ENCODE peak calls at places on chromosomes 2 and 18, in six cellular contexts. One of them, this sample, is unnamed.

GRCh38 chr2:172671506-172671905 is 64.1 kb upstream of the RAPGEF4 start:
- DNase-seq in fibroblast of lung: no peak
- DNase-seq in B cell: no peak
- DNase-seq in foreskin keratinocyte: no peak
- DNase-seq in GM23338: no peak
- DNase-seq in HFFc6: no peak
- DNase-seq in this sample: no peak

GRCh38 chr2:18047114-18047695 is 168.7 kb downstream of the KCNS3 start:
- DNase-seq in foreskin keratinocyte: no peak
- DNase-seq in GM23338: no peak
- DNase-seq in HFFc6: no peak
- DNase-seq in fibroblast of lung: peak
- DNase-seq in B cell: no peak
- DNase-seq in this sample: no peak

GRCh38 chr2:73035899-73036778 is 35.4 kb downstream of the SFXN5 start:
- DNase-seq in B cell: no peak
- DNase-seq in HFFc6: no peak
- DNase-seq in foreskin keratinocyte: no peak
- DNase-seq in GM23338: peak
- DNase-seq in fibroblast of lung: no peak
- DNase-seq in this sample: no peak

GRCh38 chr18:23266717-23267446 is 131.6 kb downstream of the CABLES1 start:
- DNase-seq in fibroblast of lung: no peak
- DNase-seq in foreskin keratinocyte: no peak
- DNase-seq in B cell: peak
- DNase-seq in GM23338: no peak
- DNase-seq in HFFc6: no peak
- DNase-seq in this sample: peak

GRCh38 chr2:208040199-208041171 is 15.2 kb upstream of the PLEKHM3 start:
- DNase-seq in fibroblast of lung: peak
- DNase-seq in HFFc6: peak
- DNase-seq in GM23338: peak
- DNase-seq in foreskin keratinocyte: no peak
- DNase-seq in B cell: peak
- DNase-seq in this sample: peak

GRCh38 chr2:175111200-175111657 is 56.8 kb downstream of the ATF2 start:
- DNase-seq in foreskin keratinocyte: peak
- DNase-seq in B cell: peak
- DNase-seq in HFFc6: peak
- DNase-seq in GM23338: peak
- DNase-seq in fibroblast of lung: peak
- DNase-seq in this sample: peak

GRCh38 chr2:165857881-165858280 is 63.8 kb upstream of the GALNT3 start:
- DNase-seq in fibroblast of lung: peak
- DNase-seq in HFFc6: no peak
- DNase-seq in B cell: no peak
- DNase-seq in foreskin keratinocyte: no peak
- DNase-seq in GM23338: no peak
- DNase-seq in this sample: no peak

GRCh38 chr2:206452750-206453149 is 9.4 kb downstream of the ADAM23 start:
- DNase-seq in B cell: no peak
- DNase-seq in fibroblast of lung: no peak
- DNase-seq in GM23338: no peak
- DNase-seq in foreskin keratinocyte: no peak
- DNase-seq in HFFc6: no peak
- DNase-seq in this sample: no peak

GRCh38 chr18:12929477-12930083 is 18.2 kb upstream of the SEH1L start:
- DNase-seq in foreskin keratinocyte: no peak
- DNase-seq in fibroblast of lung: no peak
- DNase-seq in B cell: no peak
- DNase-seq in HFFc6: no peak
- DNase-seq in GM23338: no peak
- DNase-seq in this sample: no peak

GRCh38 chr18:22466608-22467390 is 49.1 kb upstream of the CTAGE1 start:
- DNase-seq in GM23338: no peak
- DNase-seq in B cell: no peak
- DNase-seq in HFFc6: peak
- DNase-seq in fibroblast of lung: peak
- DNase-seq in foreskin keratinocyte: peak
- DNase-seq in this sample: no peak

GRCh38 chr2:209431701-209432100 is 7.9 kb downstream of the MAP2 start:
- DNase-seq in fibroblast of lung: peak
- DNase-seq in GM23338: no peak
- DNase-seq in foreskin keratinocyte: peak
- DNase-seq in B cell: no peak
- DNase-seq in HFFc6: peak
- DNase-seq in this sample: no peak

GRCh38 chr2:239926587-239927234 is 98.4 kb downstream of the NDUFA10 start:
- DNase-seq in B cell: no peak
- DNase-seq in HFFc6: no peak
- DNase-seq in fibroblast of lung: no peak
- DNase-seq in GM23338: no peak
- DNase-seq in foreskin keratinocyte: no peak
- DNase-seq in this sample: no peak

GRCh38 chr18:59057969-59058368 is 81.7 kb upstream of the SEC11C start:
- DNase-seq in GM23338: no peak
- DNase-seq in HFFc6: peak
- DNase-seq in foreskin keratinocyte: no peak
- DNase-seq in fibroblast of lung: peak
- DNase-seq in B cell: no peak
- DNase-seq in this sample: no peak

GRCh38 chr2:217456016-217456415 is 546.8 kb downstream of the TNS1 start:
- DNase-seq in HFFc6: no peak
- DNase-seq in foreskin keratinocyte: no peak
- DNase-seq in fibroblast of lung: no peak
- DNase-seq in B cell: no peak
- DNase-seq in GM23338: no peak
- DNase-seq in this sample: no peak

GRCh38 chr18:13614701-13615288 is 111.6 kb downstream of the FAM210A start:
- DNase-seq in foreskin keratinocyte: no peak
- DNase-seq in GM23338: no peak
- DNase-seq in B cell: peak
- DNase-seq in HFFc6: no peak
- DNase-seq in fibroblast of lung: no peak
- DNase-seq in this sample: peak

GRCh38 chr2:15223887-15224286 is 337.2 kb downstream of the NBAS start:
- DNase-seq in foreskin keratinocyte: peak
- DNase-seq in fibroblast of lung: peak
- DNase-seq in B cell: no peak
- DNase-seq in GM23338: no peak
- DNase-seq in HFFc6: peak
- DNase-seq in this sample: no peak

GRCh38 chr2:96093528-96093927 is 22.8 kb downstream of the ADRA2B start:
- DNase-seq in B cell: no peak
- DNase-seq in foreskin keratinocyte: no peak
- DNase-seq in HFFc6: no peak
- DNase-seq in fibroblast of lung: no peak
- DNase-seq in GM23338: no peak
- DNase-seq in this sample: no peak

GRCh38 chr2:238846503-238847431 is 1.1 kb upstream of the TWIST2 start:
- DNase-seq in HFFc6: no peak
- DNase-seq in foreskin keratinocyte: no peak
- DNase-seq in GM23338: peak
- DNase-seq in fibroblast of lung: peak
- DNase-seq in B cell: no peak
- DNase-seq in this sample: no peak

GRCh38 chr2:68734688-68735525 is at the start of gene ARHGAP25:
- DNase-seq in foreskin keratinocyte: no peak
- DNase-seq in B cell: peak
- DNase-seq in fibroblast of lung: no peak
- DNase-seq in HFFc6: no peak
- DNase-seq in GM23338: no peak
- DNase-seq in this sample: peak

GRCh38 chr18:25787281-25787680 is 303.1 kb downstream of the SS18 start:
- DNase-seq in HFFc6: no peak
- DNase-seq in B cell: no peak
- DNase-seq in foreskin keratinocyte: no peak
- DNase-seq in GM23338: no peak
- DNase-seq in fibroblast of lung: no peak
- DNase-seq in this sample: no peak

GRCh38 chr2:11790228-11790627 is 43.8 kb downstream of the LPIN1 start:
- DNase-seq in foreskin keratinocyte: no peak
- DNase-seq in B cell: no peak
- DNase-seq in GM23338: no peak
- DNase-seq in fibroblast of lung: no peak
- DNase-seq in HFFc6: no peak
- DNase-seq in this sample: no peak

GRCh38 chr2:127153691-127154158 is 46.8 kb upstream of the BIN1 start:
- DNase-seq in GM23338: no peak
- DNase-seq in fibroblast of lung: peak
- DNase-seq in B cell: no peak
- DNase-seq in foreskin keratinocyte: no peak
- DNase-seq in HFFc6: peak
- DNase-seq in this sample: no peak
- TF ChIP-seq CTCF in GM23338: no peak
- TF ChIP-seq CTCF in fibroblast of lung: no peak
- TF ChIP-seq CTCF in B cell: no peak
- TF ChIP-seq CTCF in foreskin keratinocyte: no peak
- TF ChIP-seq CTCF in HFFc6: no peak
- TF ChIP-seq CTCF in this sample: no peak

GRCh38 chr2:192354512-192355244 is 159.9 kb upstream of the TMEFF2 start:
- DNase-seq in fibroblast of lung: no peak
- DNase-seq in GM23338: no peak
- DNase-seq in foreskin keratinocyte: no peak
- DNase-seq in B cell: no peak
- DNase-seq in HFFc6: no peak
- DNase-seq in this sample: no peak

DNA sequence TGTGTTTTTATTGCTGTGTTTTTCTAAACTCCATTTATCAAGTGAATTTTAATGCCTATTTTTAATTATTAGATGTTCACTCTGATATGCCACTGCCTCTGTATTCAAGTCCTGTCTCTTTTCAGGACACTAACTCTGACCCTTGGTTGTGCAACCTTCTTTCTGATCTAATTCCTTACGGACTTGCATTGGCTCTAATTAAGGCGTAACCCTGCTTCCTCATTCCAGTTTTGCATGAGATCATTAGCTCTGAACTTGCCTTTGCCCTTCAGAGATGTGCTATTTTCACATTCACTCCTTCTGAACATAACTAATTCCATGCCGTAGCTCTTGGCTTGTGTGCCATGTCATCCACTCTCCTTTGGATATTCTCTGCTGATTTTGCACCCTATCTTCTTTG is 162.5 kb upstream of the TMEFF2 start:
- DNase-seq in GM23338: no peak
- DNase-seq in B cell: no peak
- DNase-seq in HFFc6: no peak
- DNase-seq in foreskin keratinocyte: no peak
- DNase-seq in fibroblast of lung: no peak
- DNase-seq in this sample: no peak
- TF ChIP-seq CTCF in GM23338: no peak
- TF ChIP-seq CTCF in B cell: no peak
- TF ChIP-seq CTCF in HFFc6: no peak
- TF ChIP-seq CTCF in foreskin keratinocyte: no peak
- TF ChIP-seq CTCF in fibroblast of lung: no peak
- TF ChIP-seq CTCF in this sample: no peak

DNA sequence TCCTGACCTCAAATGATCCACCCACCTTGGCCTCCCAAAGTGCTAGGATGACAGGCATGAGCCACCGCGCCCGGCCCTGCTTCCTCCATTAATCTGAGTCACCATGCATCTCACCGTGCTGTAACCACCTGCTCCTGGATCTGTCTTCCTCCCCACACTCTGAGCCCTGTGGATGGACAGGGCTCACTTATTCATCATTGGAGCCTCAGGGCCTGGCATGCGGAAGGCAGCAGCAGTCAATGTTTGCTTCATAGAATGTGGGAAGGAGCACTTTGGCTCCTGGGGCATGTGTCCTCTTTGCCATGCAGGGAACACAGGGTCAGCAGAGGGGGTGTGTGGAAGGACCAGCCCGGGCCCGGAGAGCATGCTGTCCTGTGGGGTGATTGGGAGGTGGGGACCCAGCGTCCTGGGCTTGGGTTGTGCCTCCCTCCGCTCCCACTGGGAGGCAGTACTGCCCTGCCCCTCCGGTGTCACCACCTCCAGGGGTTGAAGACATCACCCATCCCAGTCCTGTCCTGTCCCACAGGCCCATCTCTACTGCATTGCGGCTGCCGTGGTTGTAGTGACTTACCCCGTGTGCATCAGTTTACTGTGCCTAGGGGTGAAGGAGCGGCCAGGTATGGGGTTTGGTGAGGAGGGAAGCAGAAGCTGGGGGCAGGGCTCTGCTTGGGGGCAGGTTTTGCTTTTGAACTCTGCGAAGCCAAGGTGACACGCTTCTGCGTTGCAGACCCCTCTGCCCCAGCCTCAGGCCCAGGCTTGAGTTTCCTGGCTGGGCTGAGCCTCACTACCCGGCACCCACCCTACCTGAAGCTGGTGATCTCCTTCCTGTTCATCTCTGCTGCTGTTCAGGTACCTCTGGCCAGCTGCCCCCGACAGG is 11.5 kb downstream of the MFSD2B start:
- DNase-seq in B cell: no peak
- DNase-seq in fibroblast of lung: no peak
- DNase-seq in GM23338: peak
- DNase-seq in foreskin keratinocyte: peak
- DNase-seq in HFFc6: no peak
- DNase-seq in this sample: no peak
- TF ChIP-seq CTCF in B cell: no peak
- TF ChIP-seq CTCF in fibroblast of lung: peak
- TF ChIP-seq CTCF in GM23338: peak
- TF ChIP-seq CTCF in foreskin keratinocyte: peak
- TF ChIP-seq CTCF in HFFc6: peak
- TF ChIP-seq CTCF in this sample: no peak

GRCh38 chr18:76131738-76132137 is 363.3 kb downstream of the ZNF516 start:
- DNase-seq in GM23338: no peak
- DNase-seq in B cell: no peak
- DNase-seq in foreskin keratinocyte: peak
- DNase-seq in HFFc6: no peak
- DNase-seq in fibroblast of lung: no peak
- DNase-seq in this sample: no peak
- TF ChIP-seq CTCF in GM23338: no peak
- TF ChIP-seq CTCF in B cell: no peak
- TF ChIP-seq CTCF in foreskin keratinocyte: no peak
- TF ChIP-seq CTCF in HFFc6: no peak
- TF ChIP-seq CTCF in fibroblast of lung: no peak
- TF ChIP-seq CTCF in this sample: no peak

GRCh38 chr2:152555048-152555447 is 162.2 kb downstream of the PRPF40A start:
- DNase-seq in foreskin keratinocyte: no peak
- DNase-seq in B cell: no peak
- DNase-seq in fibroblast of lung: peak
- DNase-seq in GM23338: peak
- DNase-seq in HFFc6: no peak
- DNase-seq in this sample: no peak
- TF ChIP-seq CTCF in foreskin keratinocyte: peak
- TF ChIP-seq CTCF in B cell: no peak
- TF ChIP-seq CTCF in fibroblast of lung: peak
- TF ChIP-seq CTCF in GM23338: peak
- TF ChIP-seq CTCF in HFFc6: peak
- TF ChIP-seq CTCF in this sample: no peak

DNA sequence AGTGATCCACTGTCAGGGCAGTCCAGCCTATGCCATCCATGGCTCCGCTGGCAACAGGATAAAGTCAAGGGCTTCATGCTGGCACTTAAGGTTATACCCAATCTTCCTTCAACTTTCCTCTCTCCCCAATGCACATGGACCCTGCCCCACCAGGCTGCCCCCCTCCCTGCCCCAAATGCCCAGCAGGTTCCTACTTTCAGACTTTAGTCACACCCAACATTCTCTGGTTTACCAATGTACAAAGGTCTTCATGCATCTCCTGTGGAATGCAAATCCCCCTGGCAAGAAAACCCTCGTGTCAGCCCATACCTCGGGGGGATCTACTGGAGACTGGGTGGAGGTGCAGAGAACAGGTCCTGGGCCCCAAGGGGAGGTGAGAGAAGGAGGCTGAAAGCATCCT is 59.3 kb downstream of the MCFD2 start:
- DNase-seq in foreskin keratinocyte: no peak
- DNase-seq in HFFc6: no peak
- DNase-seq in fibroblast of lung: no peak
- DNase-seq in B cell: no peak
- DNase-seq in GM23338: no peak
- DNase-seq in this sample: no peak
- TF ChIP-seq CTCF in foreskin keratinocyte: no peak
- TF ChIP-seq CTCF in HFFc6: no peak
- TF ChIP-seq CTCF in fibroblast of lung: no peak
- TF ChIP-seq CTCF in B cell: no peak
- TF ChIP-seq CTCF in GM23338: no peak
- TF ChIP-seq CTCF in this sample: no peak